ENCODE peak calls at places on chromosomes 5 and 9, in six cellular contexts. Q is omental fat pad, D is GM03348, T is heart right ventricle, B is AG20443, U is breast epithelium. Z is an unnamed sample.

GRCh38 chr5:140225396-140225795 is 50.4 kb downstream of the CYSTM1 start:
- DNase-seq in U (no peak), D (no peak), B (no peak), Q (no peak), T (no peak), Z (no peak)

GRCh38 chr9:31608413-31608812 is 776.0 kb upstream of the ACO1 start:
- DNase-seq in B (no peak), D (no peak), Q (no peak), U (no peak), T (no peak), Z (no peak)

GRCh38 chr9:127721391-127721821 is 5.5 kb downstream of the TTC16 start:
- DNase-seq in B (no peak), U (no peak), D (no peak), Q (no peak), T (no peak), Z (no peak)

GRCh38 chr9:138006576-138007233 is 129.1 kb downstream of the CACNA1B start:
- DNase-seq in B (peak; percentile 3), Q (no peak), D (no peak), T (peak; percentile 2), U (no peak), Z (no peak)

GRCh38 chr9:120708526-120709224 is 5.6 kb downstream of the MEGF9 start:
- DNase-seq in B (peak; percentile 66), Q (no peak), T (no peak), D (peak; percentile 55), U (no peak), Z (no peak)

GRCh38 chr9:69122086-69122390 is 52.0 kb upstream of the TJP2 start:
- DNase-seq in U (peak; percentile 62), D (peak; percentile 68), T (peak; percentile 73), Q (peak; percentile 35), B (peak; percentile 75), Z (peak; percentile 44)

GRCh38 chr9:124212381-124213050 is 45.2 kb upstream of the NEK6 start:
- DNase-seq in D (peak; percentile 71), T (no peak), Q (peak; percentile 11), U (no peak), B (peak; percentile 73), Z (no peak)

GRCh38 chr9:5428794-5429528 is 8.8 kb downstream of the PLGRKT start:
- DNase-seq in T (no peak), D (no peak), Q (no peak), B (no peak), U (no peak), Z (no peak)

GRCh38 chr5:53691014-53691413 is 130.6 kb downstream of the NDUFS4 start:
- DNase-seq in U (no peak), T (no peak), D (no peak), Q (no peak), B (no peak), Z (no peak)

GRCh38 chr9:97740848-97741821 is 44.0 kb upstream of the XPA start:
- DNase-seq in Q (peak; percentile 31), B (peak; percentile 74), T (peak; percentile 64), U (peak; percentile 37), D (peak; percentile 74), Z (peak; percentile 31)

GRCh38 chr5:4584982-4585381 is 555.1 kb upstream of the ADAMTS16 start:
- DNase-seq in Q (no peak), U (no peak), B (no peak), T (no peak), D (no peak), Z (no peak)

GRCh38 chr5:179612577-179613459 is 10.7 kb downstream of the HNRNPH1 start:
- DNase-seq in U (no peak), Q (no peak), D (no peak), B (no peak), T (no peak), Z (peak; percentile 41)

GRCh38 chr5:78803386-78803785 is 154.8 kb upstream of the LHFPL2 start:
- DNase-seq in B (peak; percentile 61), T (peak; percentile 56), Q (no peak), U (peak; percentile 24), D (peak; percentile 61), Z (no peak)

GRCh38 chr9:111979561-111979960 is 82.9 kb downstream of the UGCG start:
- DNase-seq in D (no peak), B (no peak), U (no peak), Q (no peak), T (no peak), Z (no peak)

GRCh38 chr5:172954751-172955159 is 4.5 kb upstream of the RPL26L1 start:
- DNase-seq in U (no peak), T (no peak), B (no peak), D (no peak), Q (no peak), Z (no peak)

GRCh38 chr9:107586493-107586892 is 96.9 kb upstream of the KLF4 start:
- DNase-seq in B (no peak), T (no peak), Q (no peak), D (no peak), U (no peak), Z (no peak)

GRCh38 chr9:129995409-129996160 is 47.4 kb downstream of the FNBP1 start:
- DNase-seq in T (no peak), B (peak; percentile 39), U (no peak), D (peak; percentile 52), Q (no peak), Z (peak; percentile 84)

GRCh38 chr9:108434036-108434435 is 421.8 kb downstream of the ACTL7B start:
- DNase-seq in D (no peak), U (no peak), B (no peak), Q (no peak), T (no peak), Z (no peak)

GRCh38 chr5:21071986-21072385 is 1084.0 kb upstream of the CDH18 start:
- DNase-seq in Q (no peak), B (no peak), D (no peak), T (no peak), U (no peak), Z (no peak)